ENCODE peak calls at places on chromosomes 4 and X, in four cellular contexts. Z, S, R and L are unnamed samples.

GRCh38 chr4:99008051-99008450 is 12.5 kb downstream of the METAP1 start:
- DNase-seq in Z (no peak), S (no peak), R (no peak), L (no peak)

GRCh38 chrX:130263016-130263415 is 5.7 kb downstream of the ZNF280C start:
- DNase-seq in Z (no peak), S (no peak), R (no peak), L (no peak)

GRCh38 chr4:121253961-121254360 is 89.8 kb upstream of the TNIP3 start:
- DNase-seq in Z (no peak), S (no peak), R (no peak), L (no peak)

GRCh38 chr4:87525636-87526035 is 3.5 kb downstream of the SPARCL1 start:
- DNase-seq in Z (no peak), S (no peak), R (no peak), L (no peak)

GRCh38 chrX:46380148-46380752 is 165.0 kb downstream of the ZNF674 start:
- DNase-seq in Z (no peak), S (no peak), R (no peak), L (no peak)

GRCh38 chr4:92334716-92335350 is 31.1 kb downstream of the GRID2 start:
- DNase-seq in Z (no peak), S (no peak), R (no peak), L (no peak)

GRCh38 chrX:39361736-39362135 is 560.5 kb downstream of the MID1IP1 start:
- DNase-seq in Z (no peak), S (no peak), R (no peak), L (no peak)

GRCh38 chrX:34901761-34902160 is 40.8 kb upstream of the FAM47B start:
- DNase-seq in Z (no peak), S (no peak), R (no peak), L (no peak)

GRCh38 chrX:107686792-107687191 is 58.5 kb downstream of the PRPS1 start:
- DNase-seq in Z (no peak), S (no peak), R (no peak), L (no peak)

GRCh38 chrX:15483897-15484296 is 9.2 kb downstream of the PIR start:
- DNase-seq in Z (no peak), S (no peak), R (no peak), L (no peak)

GRCh38 chr4:47863486-47863885 is 25.6 kb upstream of the CORIN start:
- DNase-seq in Z (no peak), S (no peak), R (no peak), L (no peak)

GRCh38 chr4:8224596-8225289 is 25.7 kb downstream of the SH3TC1 start:
- DNase-seq in Z (no peak), S (no peak), R (no peak), L (no peak)

GRCh38 chr4:8516996-8517550 is 63.1 kb upstream of the GPR78 start:
- DNase-seq in Z (no peak), S (no peak), R (no peak), L (no peak)

GRCh38 chr4:70994069-70994366 is 569 bp downstream of the DCK start:
- DNase-seq in Z (peak; percentile 15), S (no peak), R (peak; percentile 51), L (no peak)

GRCh38 chr4:174764105-174764729 is 64.8 kb downstream of the GLRA3 start:
- DNase-seq in Z (peak; percentile 29), S (no peak), R (peak; percentile 38), L (no peak)

GRCh38 chrX:56729152-56729557 is at the start of gene NBDY:
- DNase-seq in Z (no peak), S (no peak), R (peak; percentile 4), L (peak; percentile 18)

GRCh38 chrX:21658746-21659145 is 616 bp upstream of the KLHL34 start:
- DNase-seq in Z (no peak), S (no peak), R (no peak), L (peak; percentile 53)

GRCh38 chr4:40238700-40239548 is 42.1 kb downstream of the RHOH start:
- DNase-seq in Z (no peak), S (no peak), R (peak; percentile 92), L (no peak)

GRCh38 chrX:69626129-69626528 is 10.2 kb downstream of the EDA start:
- DNase-seq in Z (no peak), S (no peak), R (no peak), L (no peak)

GRCh38 chrX:35150052-35150451 is 207.5 kb downstream of the FAM47B start:
- DNase-seq in Z (no peak), S (no peak), R (no peak), L (no peak)

GRCh38 chrX:2924151-2924550 is 5.0 kb downstream of the ARSD start:
- DNase-seq in Z (no peak), S (no peak), R (no peak), L (no peak)

GRCh38 chr4:148118628-148119027 is 323.6 kb downstream of the NR3C2 start:
- DNase-seq in Z (no peak), S (no peak), R (no peak), L (no peak)

GRCh38 chr4:1043658-1044468 is 32.4 kb downstream of the FGFRL1 start:
- DNase-seq in Z (peak; percentile 84), S (no peak), R (peak; percentile 94), L (peak; percentile 59)

GRCh38 chrX:95764972-95765451 is 919.6 kb upstream of the DIAPH2 start:
- DNase-seq in Z (peak; percentile 4), S (no peak), R (no peak), L (no peak)

GRCh38 chr4:140718240-140718639 is 37.9 kb downstream of the TBC1D9 start:
- DNase-seq in Z (no peak), S (no peak), R (no peak), L (no peak)

GRCh38 chr4:18568600-18568999 is 547.0 kb upstream of the LCORL start:
- DNase-seq in Z (no peak), S (no peak), R (no peak), L (no peak)

GRCh38 chrX:119942831-119943184 is 743 bp downstream of the NKAP start:
- DNase-seq in Z (peak; percentile 9), S (no peak), R (no peak), L (no peak)

GRCh38 chrX:129772796-129773431 is 6.8 kb upstream of the SASH3 start:
- DNase-seq in Z (no peak), S (peak; percentile 91), R (no peak), L (no peak)

GRCh38 chr4:83866821-83867220 is 330.9 kb downstream of the GPAT3 start:
- DNase-seq in Z (no peak), S (no peak), R (no peak), L (no peak)

GRCh38 chr4:37389967-37390580 is 145.5 kb downstream of the NWD2 start:
- DNase-seq in Z (peak; percentile 48), S (no peak), R (no peak), L (peak; percentile 16)

GRCh38 chrX:119870626-119871131 is 854 bp downstream of the RNF113A start:
- DNase-seq in Z (peak; percentile 11), S (no peak), R (peak; percentile 16), L (no peak)

GRCh38 chr4:15988222-15988621 is 25.2 kb upstream of the FGFBP2 start:
- DNase-seq in Z (no peak), S (no peak), R (no peak), L (no peak)

GRCh38 chr4:86185659-86186058 is 174.2 kb downstream of the MAPK10 start:
- DNase-seq in Z (no peak), S (no peak), R (no peak), L (no peak)

GRCh38 chr4:86178216-86178615 is 181.6 kb downstream of the MAPK10 start:
- DNase-seq in Z (no peak), S (no peak), R (no peak), L (no peak)

GRCh38 chr4:86184216-86184915 is 175.5 kb downstream of the MAPK10 start:
- DNase-seq in Z (no peak), S (no peak), R (no peak), L (no peak)

GRCh38 chr4:86181585-86181984 is 178.3 kb downstream of the MAPK10 start:
- DNase-seq in Z (no peak), S (no peak), R (no peak), L (no peak)
- TF ChIP-seq CREM in Z (no peak), S (no peak), R (no peak), L (no peak)

GRCh38 chrX:109774136-109774535 is 41.1 kb upstream of the ACSL4 start:
- DNase-seq in Z (no peak), S (no peak), R (no peak), L (no peak)

GRCh38 chrX:109773374-109773773 is 40.3 kb upstream of the ACSL4 start:
- DNase-seq in Z (no peak), S (no peak), R (no peak), L (no peak)

GRCh38 chrX:109776432-109776831 is 43.4 kb upstream of the ACSL4 start:
- DNase-seq in Z (no peak), S (no peak), R (no peak), L (no peak)

GRCh38 chrX:109776986-109777385 is 43.9 kb upstream of the ACSL4 start:
- DNase-seq in Z (no peak), S (no peak), R (no peak), L (no peak)

GRCh38 chrX:109774706-109775105 is 41.6 kb upstream of the ACSL4 start:
- DNase-seq in Z (peak; percentile 79), S (peak; percentile 50), R (peak; percentile 45), L (no peak)
- TF ChIP-seq CREM in Z (no peak), S (peak; percentile 90), R (peak; percentile 20), L (no peak)

DNA sequence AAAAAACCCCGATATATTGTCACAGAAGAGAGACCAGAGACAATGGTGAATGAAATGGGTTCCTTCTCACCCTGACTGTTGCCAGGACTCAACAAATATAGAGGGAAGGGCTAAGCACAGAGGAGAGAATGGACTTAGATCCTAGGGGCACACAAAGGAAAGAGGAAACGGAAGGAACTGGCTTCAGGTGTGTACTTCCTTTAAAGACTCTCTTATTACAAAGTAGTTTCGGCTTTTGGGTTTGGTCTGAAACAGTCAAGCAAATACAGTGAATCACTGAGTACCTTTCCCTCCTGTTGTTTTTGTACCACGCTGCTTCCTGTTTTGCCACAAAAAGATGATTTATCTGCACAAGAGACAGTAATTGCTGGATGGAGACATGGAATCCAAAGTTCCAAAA is 46.1 kb upstream of the S100G start:
- DNase-seq in Z (peak; percentile 38), S (no peak), R (no peak), L (no peak)
- TF ChIP-seq CREM in Z (no peak), S (no peak), R (no peak), L (no peak)

DNA sequence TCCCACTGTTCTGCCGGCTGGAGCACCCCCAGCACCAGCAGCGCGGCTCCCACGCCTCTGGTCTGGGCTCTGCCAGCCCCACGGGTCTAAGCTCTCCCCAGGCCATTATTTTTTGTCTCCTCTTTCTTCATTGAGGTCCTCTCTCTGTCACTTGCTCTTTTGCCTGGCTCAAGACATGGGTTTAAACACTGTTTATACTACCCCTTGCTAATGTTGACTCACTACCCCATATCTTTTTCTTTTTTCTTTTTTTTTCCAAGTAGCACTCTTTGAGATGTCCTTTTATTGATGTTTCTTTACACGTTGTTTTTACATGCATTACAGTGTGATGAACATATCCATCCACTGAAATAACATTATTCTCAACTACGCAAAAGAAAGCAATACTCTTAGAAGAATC is 1.7 kb upstream of the ERVMER34-1 start:
- DNase-seq in Z (no peak), S (no peak), R (no peak), L (no peak)
- TF ChIP-seq CREM in Z (no peak), S (no peak), R (no peak), L (no peak)

GRCh38 chr4:52266537-52267137 is 215.5 kb downstream of the SPATA18 start:
- DNase-seq in Z (no peak), S (no peak), R (no peak), L (no peak)

GRCh38 chr4:52263612-52264011 is 212.5 kb downstream of the SPATA18 start:
- DNase-seq in Z (no peak), S (no peak), R (no peak), L (no peak)

GRCh38 chr4:52260507-52261302 is 209.6 kb downstream of the SPATA18 start:
- DNase-seq in Z (no peak), S (no peak), R (no peak), L (no peak)

GRCh38 chr4:52269761-52270160 is 218.7 kb downstream of the SPATA18 start:
- DNase-seq in Z (no peak), S (no peak), R (no peak), L (no peak)

GRCh38 chr4:52265781-52266525 is 214.8 kb downstream of the SPATA18 start:
- DNase-seq in Z (no peak), S (no peak), R (no peak), L (no peak)
- TF ChIP-seq CREM in Z (no peak), S (no peak), R (no peak), L (no peak)